ENCODE peak calls at places on chromosomes 13 and 19, in eight cellular contexts. R is lower lobe of right lung, L is cardiac muscle cell, O is body of pancreas, V is heart left ventricle, S is gastrocnemius medialis, K is neural progenitor cell, Z is progenitor cell of endocrine pancreas. I is an unnamed sample.

GRCh38 chr19:2253106-2254051 is 2.8 kb downstream of the JSRP1 start:
- DNase-seq in S (no peak), R (no peak), L (peak), V (no peak), Z (no peak), O (no peak), K (peak), I (peak)

GRCh38 chr13:51420681-51421476 is 32.0 kb downstream of the INTS6 start:
- DNase-seq in R (no peak), Z (no peak), L (no peak), S (no peak), V (no peak), K (no peak), O (no peak), I (no peak)

GRCh38 chr19:47229674-47230121 is 1.3 kb downstream of the BBC3 start:
- DNase-seq in L (no peak), V (no peak), R (no peak), S (no peak), Z (no peak), O (no peak), K (no peak), I (peak)

GRCh38 chr13:99658266-99658991 is 157.2 kb downstream of the TM9SF2 start:
- DNase-seq in R (peak), S (no peak), L (peak), Z (peak), K (peak), O (no peak), V (peak), I (peak)

GRCh38 chr13:110616103-110617101 is 1.1 kb downstream of the NAXD start:
- DNase-seq in Z (no peak), L (no peak), K (peak), S (peak), O (peak), R (no peak), V (peak), I (peak)

GRCh38 chr19:48549380-48549779 is 2.6 kb upstream of the SULT2B1 start:
- DNase-seq in Z (no peak), S (no peak), O (no peak), K (no peak), L (no peak), R (no peak), V (no peak), I (no peak)

GRCh38 chr19:41588497-41589209 is 12.7 kb downstream of the CEACAM21 start:
- DNase-seq in V (no peak), Z (no peak), R (no peak), L (peak), K (peak), S (no peak), O (peak), I (peak)

GRCh38 chr13:43156916-43157315 is 133.5 kb downstream of the DNAJC15 start:
- DNase-seq in S (no peak), K (no peak), Z (no peak), V (no peak), L (no peak), O (no peak), R (no peak), I (no peak)

GRCh38 chr13:99766641-99767045 is 204.9 kb downstream of the ZIC5 start:
- DNase-seq in R (no peak), V (no peak), K (peak), L (no peak), S (no peak), O (no peak), Z (no peak), I (no peak)

GRCh38 chr13:84912720-84913119 is 886.5 kb downstream of the SLITRK6 start:
- DNase-seq in R (no peak), V (no peak), K (no peak), O (no peak), S (no peak), L (no peak), Z (no peak), I (no peak)

GRCh38 chr13:84917252-84917878 is 881.9 kb downstream of the SLITRK6 start:
- DNase-seq in R (no peak), O (no peak), V (no peak), K (no peak), S (no peak), Z (no peak), L (peak), I (peak)
- TF ChIP-seq CTCF in R (peak), O (peak), V (peak), K (peak), S (no peak), Z (peak), L (peak), I (peak)

GRCh38 chr19:5150902-5151741 is 182.2 kb downstream of the KDM4B start:
- DNase-seq in R (peak), L (no peak), V (no peak), Z (no peak), K (no peak), O (no peak), S (no peak), I (no peak)
- TF ChIP-seq CTCF in R (no peak), L (no peak), V (no peak), Z (peak), K (peak), O (no peak), S (no peak), I (no peak)

GRCh38 chr13:47959468-47960088 is 41.5 kb downstream of the SUCLA2 start:
- DNase-seq in K (no peak), V (no peak), O (no peak), L (no peak), R (no peak), Z (no peak), S (no peak), I (no peak)

GRCh38 chr13:47962237-47962636 is 38.8 kb downstream of the SUCLA2 start:
- DNase-seq in R (no peak), Z (no peak), L (no peak), O (no peak), V (no peak), K (no peak), S (no peak), I (no peak)

GRCh38 chr13:47964863-47965262 is 36.2 kb downstream of the SUCLA2 start:
- DNase-seq in L (no peak), S (no peak), O (no peak), K (no peak), R (no peak), Z (no peak), V (no peak), I (no peak)
- TF ChIP-seq CTCF in L (no peak), S (no peak), O (no peak), K (no peak), R (no peak), Z (no peak), V (no peak), I (no peak)

GRCh38 chr19:31104451-31104850 is 244.8 kb downstream of the TSHZ3 start:
- DNase-seq in S (no peak), R (no peak), V (no peak), Z (no peak), K (no peak), O (no peak), L (no peak), I (no peak)

GRCh38 chr19:31103228-31103627 is 246.0 kb downstream of the TSHZ3 start:
- DNase-seq in Z (no peak), O (no peak), R (no peak), S (no peak), V (no peak), K (no peak), L (no peak), I (no peak)

GRCh38 chr19:31099470-31100190 is 249.6 kb downstream of the TSHZ3 start:
- DNase-seq in S (no peak), V (no peak), L (no peak), K (peak), Z (no peak), R (no peak), O (no peak), I (no peak)

GRCh38 chr19:31102674-31103073 is 246.6 kb downstream of the TSHZ3 start:
- DNase-seq in R (no peak), V (no peak), S (no peak), K (no peak), O (no peak), Z (no peak), L (no peak), I (no peak)

GRCh38 chr19:31100945-31101344 is 248.3 kb downstream of the TSHZ3 start:
- DNase-seq in V (no peak), S (no peak), L (no peak), Z (no peak), R (no peak), K (no peak), O (no peak), I (no peak)
- TF ChIP-seq CTCF in V (no peak), S (no peak), L (no peak), Z (no peak), R (no peak), K (no peak), O (no peak), I (no peak)

DNA sequence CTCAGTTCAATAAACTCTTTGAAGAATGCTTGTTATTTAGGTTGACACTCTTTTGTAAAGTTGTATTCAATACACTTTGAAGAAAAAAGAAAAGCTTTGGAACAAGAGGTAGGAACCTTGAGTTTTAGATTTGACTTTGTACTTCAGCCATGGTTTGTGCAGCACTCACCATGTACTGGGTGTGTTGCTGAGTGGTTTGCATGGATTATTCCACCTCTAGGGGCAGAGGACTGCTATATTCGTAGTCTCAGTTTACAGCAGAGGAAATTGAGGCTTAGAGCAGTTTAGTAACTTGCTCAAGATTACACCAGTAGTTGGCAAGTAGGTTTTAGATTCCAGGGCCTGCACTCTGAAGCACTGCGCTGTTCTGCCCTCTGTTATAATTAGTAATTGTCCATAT is 68.8 kb downstream of the DNAJC3 start:
- DNase-seq in R (no peak), Z (no peak), V (no peak), O (no peak), L (peak), S (no peak), K (no peak), I (no peak)
- TF ChIP-seq CTCF in R (no peak), Z (peak), V (no peak), O (no peak), L (peak), S (peak), K (peak), I (no peak)

I was measured in GM13977.